ENCODE peak calls at places on chromosome 20, in ten cellular contexts. L is SK-MEL-5, F is activated gamma-delta T cell, T is left ventricle myocardium inferior, A is MV-4-11, P is iris pigment epithelial cell, D is lower leg skin, H is prostate gland, Q is astrocyte of the cerebellum, N is HT-29. E is an unnamed sample.

GRCh38 chr20:44717986-44718385 is 2.8 kb downstream of the CCN5 start:
- DNase-seq in D (no peak), L (peak), H (no peak), N (no peak), T (no peak), Q (no peak), F (no peak), P (no peak), A (no peak), E (no peak)

GRCh38 chr20:10673176-10673830 is 496 bp downstream of the JAG1 start:
- DNase-seq in H (no peak), A (no peak), Q (no peak), T (no peak), D (no peak), N (no peak), F (no peak), P (peak), L (no peak), E (peak)

GRCh38 chr20:40339661-40340449 is 349.2 kb downstream of the MAFB start:
- DNase-seq in F (no peak), Q (no peak), H (no peak), P (no peak), T (peak), A (peak), D (peak), L (no peak), N (no peak), E (peak)

GRCh38 chr20:47191074-47191673 is 165.3 kb downstream of the ZMYND8 start:
- DNase-seq in N (no peak), L (no peak), A (no peak), D (no peak), P (peak), F (no peak), Q (no peak), H (no peak), T (no peak), E (no peak)

GRCh38 chr20:50193851-50194830 is 3.5 kb downstream of the CEBPB start:
- DNase-seq in F (no peak), L (no peak), T (no peak), A (no peak), Q (no peak), N (no peak), P (no peak), D (peak), H (no peak), E (no peak)

GRCh38 chr20:13771853-13772453 is 12.8 kb downstream of the ESF1 start:
- DNase-seq in Q (no peak), A (peak), P (peak), H (no peak), T (no peak), L (peak), F (no peak), D (no peak), N (peak), E (peak)

GRCh38 chr20:15375836-15376235 is 1038.4 kb upstream of the FLRT3 start:
- DNase-seq in N (no peak), Q (no peak), F (no peak), A (no peak), T (no peak), P (no peak), L (no peak), D (no peak), H (no peak), E (no peak)

GRCh38 chr20:50335105-50335504 is 144.5 kb downstream of the CEBPB start:
- DNase-seq in A (peak), T (no peak), D (peak), N (peak), H (no peak), P (peak), F (no peak), L (peak), Q (no peak), E (peak)

GRCh38 chr20:62386383-62387218 is at the start of gene RPS21:
- DNase-seq in Q (peak), N (peak), H (peak), D (peak), L (peak), P (peak), T (peak), F (peak), A (peak), E (peak)

GRCh38 chr20:49392745-49393144 is 89.7 kb downstream of the KCNB1 start:
- DNase-seq in D (no peak), A (no peak), Q (no peak), L (no peak), N (no peak), F (no peak), H (no peak), P (no peak), T (no peak), E (no peak)

GRCh38 chr20:46903256-46903655 is 8.6 kb downstream of the EYA2 start:
- DNase-seq in L (no peak), D (no peak), F (no peak), Q (no peak), A (no peak), T (no peak), N (no peak), P (peak), H (no peak), E (no peak)

GRCh38 chr20:54681869-54682268 is 206.5 kb downstream of the DOK5 start:
- DNase-seq in F (no peak), Q (no peak), N (no peak), T (no peak), L (no peak), A (no peak), D (no peak), P (no peak), H (no peak), E (no peak)

GRCh38 chr20:42441862-42442196 is 747.9 kb downstream of the PTPRT start:
- DNase-seq in Q (no peak), N (no peak), T (no peak), L (no peak), D (no peak), F (no peak), A (no peak), P (no peak), H (no peak), E (no peak)

GRCh38 chr20:44287272-44288097 is 23.5 kb downstream of the FITM2 start:
- DNase-seq in A (no peak), D (no peak), H (no peak), F (no peak), N (no peak), L (no peak), Q (no peak), T (peak), P (peak), E (no peak)

GRCh38 chr20:42484335-42484734 is 705.4 kb downstream of the PTPRT start:
- DNase-seq in A (peak), T (no peak), H (peak), F (no peak), Q (no peak), P (no peak), D (peak), N (no peak), L (no peak), E (no peak)

E was measured in NB4.